ENCODE peak calls at places on chromosomes 2 and 18, in eight cellular contexts. E is mucosa of descending colon, P is cardiac muscle cell, Q is nephron progenitor cell, K is osteocyte, C is foreskin keratinocyte, L is GM12865, Y is heart right ventricle. R is an unnamed sample.

GRCh38 chr2:128732976-128733431 is 414.3 kb upstream of the HS6ST1 start:
- DNase-seq in Q (no peak), K (no peak), C (no peak), P (peak), Y (no peak), L (peak), E (no peak), R (no peak)

GRCh38 chr18:46320297-46320696 is 216.1 kb downstream of the HAUS1 start:
- DNase-seq in L (no peak), P (no peak), K (no peak), C (no peak), Q (no peak), E (no peak), Y (no peak), R (no peak)

GRCh38 chr2:163551974-163552373 is 183.8 kb downstream of the FIGN start:
- DNase-seq in P (no peak), L (no peak), E (no peak), C (no peak), K (no peak), Q (no peak), Y (no peak), R (no peak)

GRCh38 chr2:74845217-74845751 is 11.4 kb downstream of the HK2 start:
- DNase-seq in K (peak), L (no peak), E (peak), C (peak), Q (no peak), Y (peak), P (peak), R (peak)

GRCh38 chr2:138670734-138671133 is 109.5 kb downstream of the NXPH2 start:
- DNase-seq in P (no peak), E (no peak), Y (no peak), Q (no peak), K (no peak), L (no peak), C (no peak), R (no peak)

GRCh38 chr2:237872178-237872887 is 12.9 kb downstream of the RAMP1 start:
- DNase-seq in Y (no peak), K (no peak), C (no peak), E (peak), P (no peak), L (no peak), Q (no peak), R (no peak)

GRCh38 chr2:211408485-211408884 is 852.1 kb downstream of the CPS1 start:
- DNase-seq in C (peak), K (no peak), Y (no peak), P (peak), Q (no peak), E (no peak), L (no peak), R (no peak)

GRCh38 chr2:231093956-231094355 is 30.9 kb downstream of the HTR2B start:
- DNase-seq in L (no peak), Y (no peak), K (no peak), C (no peak), Q (no peak), P (no peak), E (peak), R (no peak)

GRCh38 chr2:131682122-131682944 is 154.6 kb downstream of the CCDC74A start:
- DNase-seq in Q (peak), Y (peak), K (peak), P (peak), E (peak), L (peak), C (no peak), R (peak)
- TF ChIP-seq CTCF in Q (no peak), Y (peak), K (peak), P (peak), E (no peak), L (peak), C (peak), R (no peak)

GRCh38 chr2:203394519-203395227 is 66.5 kb downstream of the ABI2 start:
- DNase-seq in Q (no peak), K (no peak), E (no peak), C (no peak), L (no peak), Y (no peak), P (peak), R (no peak)

GRCh38 chr2:203399031-203399430 is 70.8 kb downstream of the ABI2 start:
- DNase-seq in P (no peak), C (no peak), Y (no peak), E (no peak), L (no peak), Q (no peak), K (no peak), R (no peak)

GRCh38 chr2:203395858-203396257 is 67.7 kb downstream of the ABI2 start:
- DNase-seq in P (no peak), K (no peak), L (no peak), Y (no peak), C (no peak), E (no peak), Q (no peak), R (no peak)

GRCh38 chr2:203400805-203401585 is 72.8 kb downstream of the ABI2 start:
- DNase-seq in P (peak), Q (no peak), L (no peak), E (no peak), C (no peak), K (no peak), Y (no peak), R (no peak)

GRCh38 chr2:203396667-203397066 is 68.5 kb downstream of the ABI2 start:
- DNase-seq in C (no peak), P (peak), Q (no peak), E (no peak), K (no peak), Y (no peak), L (no peak), R (no peak)
- TF ChIP-seq CTCF in C (peak), P (peak), Q (no peak), E (no peak), K (peak), Y (peak), L (peak), R (no peak)

DNA sequence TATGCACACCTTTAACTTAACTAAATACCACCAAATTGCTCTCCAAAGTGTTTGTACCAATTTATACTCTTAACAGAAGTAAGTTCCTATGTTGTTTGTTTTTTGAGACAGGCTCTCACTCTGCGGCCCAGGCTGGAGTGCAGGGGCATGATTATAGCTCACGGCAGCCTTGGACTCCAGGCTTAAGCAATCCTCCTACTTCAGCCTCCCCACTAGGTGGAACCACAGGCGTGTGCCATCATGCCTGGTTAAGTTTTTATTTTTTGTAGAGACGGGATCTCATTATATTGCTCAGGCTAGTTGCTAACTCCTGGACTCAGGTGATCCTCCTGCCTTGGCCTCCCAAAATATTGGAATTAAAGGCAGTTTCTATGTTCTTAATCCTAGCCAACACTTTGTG is 13.1 kb upstream of the NAB1 start:
- DNase-seq in C (no peak), P (no peak), E (no peak), Q (no peak), Y (no peak), K (no peak), L (peak), R (no peak)
- TF ChIP-seq CTCF in C (peak), P (peak), E (no peak), Q (no peak), Y (no peak), K (peak), L (peak), R (no peak)

GRCh38 chr2:159086874-159087273 is 118.4 kb downstream of the TANC1 start:
- DNase-seq in Y (no peak), K (no peak), C (no peak), P (no peak), Q (no peak), L (no peak), E (no peak), R (no peak)

GRCh38 chr2:159090514-159091201 is 122.2 kb downstream of the TANC1 start:
- DNase-seq in E (no peak), C (peak), L (peak), P (peak), Y (no peak), Q (no peak), K (no peak), R (no peak)

GRCh38 chr2:159089543-159089942 is 121.1 kb downstream of the TANC1 start:
- DNase-seq in Y (peak), E (no peak), K (no peak), Q (no peak), L (no peak), P (no peak), C (no peak), R (no peak)

GRCh38 chr2:159091381-159091780 is 122.9 kb downstream of the TANC1 start:
- DNase-seq in K (no peak), P (peak), Q (no peak), C (no peak), Y (no peak), L (no peak), E (no peak), R (no peak)

DNA sequence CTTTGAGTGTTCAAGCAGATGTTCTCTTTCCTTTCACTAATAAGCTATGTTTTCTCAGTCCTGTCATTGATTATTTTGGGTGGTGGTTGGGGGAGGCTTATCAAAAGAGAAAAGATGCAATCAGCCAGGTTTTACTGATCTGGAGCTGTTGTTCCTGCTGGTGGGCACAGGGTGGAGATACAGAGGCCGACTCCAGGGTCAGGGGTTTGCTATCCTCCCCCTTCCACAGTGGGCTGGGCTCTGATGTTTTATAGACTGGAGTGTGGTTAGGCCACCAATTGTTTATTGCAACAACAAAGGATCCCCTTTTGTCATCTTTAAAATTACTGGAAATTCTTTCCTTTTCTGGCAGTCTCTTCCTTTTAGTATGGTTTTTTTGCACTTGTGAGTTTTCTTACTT is 120.5 kb downstream of the TANC1 start:
- DNase-seq in E (no peak), Q (no peak), C (no peak), L (no peak), P (no peak), K (no peak), Y (no peak), R (no peak)
- TF ChIP-seq CTCF in E (no peak), Q (peak), C (peak), L (no peak), P (no peak), K (no peak), Y (no peak), R (no peak)

DNA sequence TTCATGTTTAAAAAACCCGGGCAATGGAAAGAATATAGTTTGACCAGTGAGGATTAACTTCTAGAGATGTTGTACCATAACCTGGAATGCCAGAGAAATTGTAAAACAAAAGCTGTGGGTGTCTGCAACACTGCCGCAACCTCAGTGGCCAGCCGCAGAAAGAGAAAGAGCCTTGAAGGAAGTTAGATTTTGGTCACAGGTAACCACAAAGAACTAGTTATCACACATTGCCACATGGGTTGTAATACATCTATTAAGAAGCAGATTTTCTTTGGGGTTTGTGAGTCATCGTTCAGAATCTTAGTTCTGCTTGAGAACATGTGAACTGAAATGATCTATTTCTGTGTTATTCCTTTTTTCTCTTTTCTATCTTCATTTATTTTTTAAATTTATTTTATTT is 222.9 kb upstream of the AGAP1 start:
- DNase-seq in P (peak), Y (no peak), C (no peak), L (peak), K (no peak), Q (no peak), E (no peak), R (no peak)
- TF ChIP-seq CTCF in P (no peak), Y (no peak), C (no peak), L (no peak), K (no peak), Q (no peak), E (no peak), R (no peak)

GRCh38 chr2:18889565-18890332 is 300.4 kb upstream of the NT5C1B start:
- DNase-seq in L (no peak), Q (no peak), P (no peak), E (no peak), C (no peak), K (no peak), Y (no peak), R (no peak)

GRCh38 chr2:18896106-18896505 is 306.7 kb upstream of the NT5C1B start:
- DNase-seq in P (peak), Y (no peak), L (no peak), Q (no peak), K (no peak), E (no peak), C (no peak), R (no peak)

GRCh38 chr2:18891598-18892345 is 302.4 kb upstream of the NT5C1B start:
- DNase-seq in Y (no peak), E (no peak), L (no peak), P (no peak), C (no peak), Q (no peak), K (no peak), R (no peak)
- TF ChIP-seq CTCF in Y (no peak), E (no peak), L (no peak), P (no peak), C (no peak), Q (no peak), K (no peak), R (no peak)

GRCh38 chr2:210227689-210228088 is 2.4 kb upstream of the ACADL start:
- DNase-seq in P (no peak), Y (no peak), Q (no peak), E (no peak), K (no peak), L (no peak), C (no peak), R (no peak)
- TF ChIP-seq CTCF in P (no peak), Y (no peak), Q (no peak), E (no peak), K (no peak), L (no peak), C (no peak), R (no peak)

GRCh38 chr2:17166506-17166905 is 351.7 kb downstream of the RAD51AP2 start:
- DNase-seq in K (no peak), E (no peak), Y (no peak), Q (no peak), L (no peak), P (no peak), C (no peak), R (no peak)

GRCh38 chr2:17177094-17177493 is 341.1 kb downstream of the RAD51AP2 start:
- DNase-seq in E (no peak), Y (no peak), K (no peak), C (no peak), P (no peak), L (no peak), Q (no peak), R (no peak)

GRCh38 chr2:17171446-17172049 is 346.7 kb downstream of the RAD51AP2 start:
- DNase-seq in L (peak), Y (peak), K (no peak), E (no peak), C (no peak), Q (peak), P (peak), R (no peak)
- TF ChIP-seq CTCF in L (peak), Y (peak), K (peak), E (no peak), C (peak), Q (peak), P (peak), R (no peak)

GRCh38 chr18:31241900-31242409 is 76.0 kb upstream of the DSG1 start:
- DNase-seq in Q (peak), L (no peak), Y (no peak), C (peak), P (peak), E (peak), K (no peak), R (no peak)
- TF ChIP-seq CTCF in Q (peak), L (no peak), Y (peak), C (peak), P (peak), E (peak), K (peak), R (no peak)

GRCh38 chr18:35121531-35121930 is 80.3 kb downstream of the MAPRE2 start:
- DNase-seq in K (no peak), Y (no peak), C (no peak), Q (no peak), L (no peak), E (no peak), P (no peak), R (no peak)

GRCh38 chr18:35121038-35121437 is 79.8 kb downstream of the MAPRE2 start:
- DNase-seq in Y (no peak), C (no peak), K (no peak), P (no peak), E (no peak), L (no peak), Q (no peak), R (no peak)

GRCh38 chr18:35123811-35124210 is 82.6 kb downstream of the MAPRE2 start:
- DNase-seq in C (no peak), K (no peak), E (no peak), Y (no peak), P (no peak), L (no peak), Q (no peak), R (no peak)

GRCh38 chr18:35118641-35119040 is 77.4 kb downstream of the MAPRE2 start:
- DNase-seq in K (no peak), Y (no peak), P (no peak), E (no peak), Q (no peak), L (no peak), C (no peak), R (no peak)

GRCh38 chr18:35122586-35123224 is 81.5 kb downstream of the MAPRE2 start:
- DNase-seq in L (no peak), P (no peak), K (no peak), C (peak), E (no peak), Q (peak), Y (no peak), R (no peak)
- TF ChIP-seq CTCF in L (no peak), P (peak), K (peak), C (peak), E (no peak), Q (peak), Y (peak), R (no peak)

R was measured in lower leg skin.